ENCODE peak calls at places on chromosomes 11 and 22, in four cellular contexts. D, S, H and W are unnamed samples.

GRCh38 chr11:56659755-56660154 is 3.7 kb upstream of the OR5AR1 start:
- DNase-seq in D (no peak), S (no peak), H (no peak), W (no peak)

GRCh38 chr11:36006556-36006955 is 62.7 kb downstream of the LDLRAD3 start:
- DNase-seq in D (no peak), S (no peak), H (no peak), W (no peak)

GRCh38 chr22:50170453-50171318 is at the start of gene PANX2:
- DNase-seq in D (peak; percentile 73), S (no peak), H (no peak), W (no peak)

GRCh38 chr11:111548542-111548941 is 8.0 kb downstream of the LAYN start:
- DNase-seq in D (no peak), S (no peak), H (no peak), W (no peak)

GRCh38 chr11:73114110-73114834 is 27.8 kb downstream of the FCHSD2 start:
- DNase-seq in D (no peak), S (no peak), H (no peak), W (no peak)

GRCh38 chr11:125174686-125175085 is 10.1 kb downstream of the PKNOX2 start:
- DNase-seq in D (no peak), S (no peak), H (no peak), W (no peak)

GRCh38 chr11:45021692-45022130 is 71.0 kb upstream of the TP53I11 start:
- DNase-seq in D (no peak), S (no peak), H (no peak), W (no peak)

GRCh38 chr11:112292785-112293407 is 32.2 kb upstream of the PLET1 start:
- DNase-seq in D (no peak), S (no peak), H (peak; percentile 38), W (no peak)

GRCh38 chr22:30314918-30315317 is 11.8 kb downstream of the TBC1D10A start:
- DNase-seq in D (peak; percentile 31), S (peak; percentile 66), H (peak; percentile 43), W (no peak)

GRCh38 chr11:107744736-107745135 is 32.9 kb upstream of the SLN start:
- DNase-seq in D (no peak), S (no peak), H (no peak), W (no peak)

GRCh38 chr11:117930668-117931330 is 1.6 kb upstream of the TMPRSS13 start:
- DNase-seq in D (no peak), S (no peak), H (no peak), W (no peak)

GRCh38 chr22:48152916-48153315 is 1390.5 kb downstream of the TBC1D22A start:
- DNase-seq in D (no peak), S (no peak), H (no peak), W (no peak)

GRCh38 chr11:84747871-84748270 is 879.3 kb downstream of the DLG2 start:
- DNase-seq in D (no peak), S (no peak), H (no peak), W (no peak)

GRCh38 chr11:47171057-47171838 is 5.4 kb downstream of the ARFGAP2 start:
- DNase-seq in D (no peak), S (no peak), H (no peak), W (no peak)

GRCh38 chr11:8671242-8671641 is 11.2 kb downstream of the TRIM66 start:
- DNase-seq in D (no peak), S (no peak), H (no peak), W (no peak)

GRCh38 chr11:26276798-26277424 is 55.0 kb upstream of the ANO3 start:
- DNase-seq in D (peak; percentile 56), S (no peak), H (peak; percentile 18), W (peak; percentile 7)

GRCh38 chr11:107858217-107859070 is at the start of gene SLC35F2:
- DNase-seq in D (peak; percentile 73), S (peak; percentile 80), H (no peak), W (peak; percentile 69)

GRCh38 chr11:46342237-46342636 is 5.0 kb upstream of the DGKZ start:
- DNase-seq in D (no peak), S (no peak), H (no peak), W (no peak)

GRCh38 chr11:95364324-95365295 is 133.6 kb upstream of the SESN3 start:
- DNase-seq in D (no peak), S (no peak), H (no peak), W (no peak)

GRCh38 chr11:128179049-128179448 is 408.3 kb downstream of the ETS1 start:
- DNase-seq in D (no peak), S (no peak), H (no peak), W (no peak)

GRCh38 chr22:21942939-21943338 is 9.7 kb downstream of the PPM1F start:
- DNase-seq in D (no peak), S (no peak), H (no peak), W (no peak)

GRCh38 chr11:128476729-128477128 is 110.6 kb downstream of the ETS1 start:
- DNase-seq in D (no peak), S (no peak), H (no peak), W (no peak)

DNA sequence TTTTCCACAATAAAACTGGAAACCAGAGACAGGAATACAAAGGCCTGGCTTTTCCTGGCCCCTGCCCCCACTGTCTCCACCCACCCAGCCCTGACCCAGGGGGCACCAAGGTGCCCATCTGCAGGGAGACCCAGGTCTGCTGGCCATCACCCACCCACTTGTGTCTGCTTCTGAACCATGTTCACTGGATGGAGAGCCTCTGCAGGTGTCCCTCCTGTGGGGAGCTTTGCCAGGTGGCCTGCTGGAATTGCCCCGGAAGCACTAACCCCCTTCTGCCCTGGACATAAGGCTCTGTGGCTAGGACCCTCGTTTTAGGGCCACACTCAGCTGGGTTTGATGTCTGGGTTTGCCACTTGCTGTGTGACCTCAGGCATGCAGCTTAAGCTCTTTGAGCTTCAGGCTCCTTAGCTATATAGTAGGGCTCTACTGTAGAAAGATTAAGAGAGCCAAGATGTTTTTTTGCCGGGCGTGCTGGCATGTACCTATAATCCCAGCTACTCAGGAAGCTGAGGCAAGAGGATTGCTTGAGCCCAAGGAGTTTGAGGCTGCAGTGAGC is 3.9 kb downstream of the SCARF2 start:
- DNase-seq in D (no peak), S (no peak), H (no peak), W (no peak)
- TF ChIP-seq SPI1 in D (no peak), S (no peak), H (no peak), W (no peak)

GRCh38 chr11:65353376-65353775 is 1.2 kb upstream of the TIGD3 start:
- DNase-seq in D (no peak), S (no peak), H (no peak), W (no peak)

GRCh38 chr11:65353900-65354264 is 669 bp upstream of the TIGD3 start:
- DNase-seq in D (no peak), S (no peak), H (no peak), W (no peak)

GRCh38 chr11:65355776-65356393 is 1.3 kb downstream of the TIGD3 start:
- DNase-seq in D (no peak), S (no peak), H (no peak), W (no peak)

GRCh38 chr11:65355013-65355775 is 643 bp downstream of the TIGD3 start:
- DNase-seq in D (peak; percentile 87), S (no peak), H (peak; percentile 53), W (peak; percentile 71)

DNA sequence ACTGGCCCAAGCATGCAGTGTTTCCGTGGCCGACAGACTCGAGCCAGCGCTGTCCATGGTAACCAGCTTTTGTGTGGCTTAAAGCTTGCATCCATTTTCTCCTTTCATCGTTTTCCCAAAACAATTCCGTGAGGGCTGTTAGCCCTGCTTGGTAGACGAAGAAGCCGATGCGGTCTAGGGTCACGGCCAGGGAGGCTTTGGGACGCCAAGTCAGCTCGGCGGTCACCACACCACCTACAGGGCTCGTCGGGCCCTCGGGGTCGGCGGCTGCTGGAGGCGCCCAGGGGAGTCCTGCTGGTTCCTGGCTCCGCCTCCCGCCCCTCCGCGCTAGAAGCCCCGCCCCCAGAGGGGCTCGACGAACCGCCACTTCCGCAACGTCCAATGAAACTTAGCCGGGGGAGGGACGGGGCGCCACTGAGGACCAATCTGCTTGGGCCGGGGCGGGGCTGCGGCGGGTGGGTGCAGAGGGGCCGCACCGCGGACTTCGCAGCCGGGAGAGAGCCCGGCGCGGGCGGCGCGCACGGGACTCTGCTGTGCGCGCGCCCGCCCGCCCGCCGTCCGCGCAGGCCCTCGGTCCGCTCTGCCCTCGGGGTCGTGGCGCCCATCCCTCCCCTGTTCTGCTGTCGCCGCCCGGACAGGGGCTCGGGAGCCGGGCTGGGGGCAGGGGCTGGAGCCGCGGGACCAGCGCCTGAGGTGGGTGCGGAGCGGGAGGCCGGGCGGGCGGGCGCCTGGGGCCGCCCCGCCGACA is at the start of gene TIGD3:
- DNase-seq in D (peak; percentile 99), S (peak; percentile 75), H (peak; percentile 89), W (peak; percentile 99)
- TF ChIP-seq SPI1 in D (peak; percentile 49), S (peak; percentile 32), H (peak; percentile 58), W (peak; percentile 36)

DNA sequence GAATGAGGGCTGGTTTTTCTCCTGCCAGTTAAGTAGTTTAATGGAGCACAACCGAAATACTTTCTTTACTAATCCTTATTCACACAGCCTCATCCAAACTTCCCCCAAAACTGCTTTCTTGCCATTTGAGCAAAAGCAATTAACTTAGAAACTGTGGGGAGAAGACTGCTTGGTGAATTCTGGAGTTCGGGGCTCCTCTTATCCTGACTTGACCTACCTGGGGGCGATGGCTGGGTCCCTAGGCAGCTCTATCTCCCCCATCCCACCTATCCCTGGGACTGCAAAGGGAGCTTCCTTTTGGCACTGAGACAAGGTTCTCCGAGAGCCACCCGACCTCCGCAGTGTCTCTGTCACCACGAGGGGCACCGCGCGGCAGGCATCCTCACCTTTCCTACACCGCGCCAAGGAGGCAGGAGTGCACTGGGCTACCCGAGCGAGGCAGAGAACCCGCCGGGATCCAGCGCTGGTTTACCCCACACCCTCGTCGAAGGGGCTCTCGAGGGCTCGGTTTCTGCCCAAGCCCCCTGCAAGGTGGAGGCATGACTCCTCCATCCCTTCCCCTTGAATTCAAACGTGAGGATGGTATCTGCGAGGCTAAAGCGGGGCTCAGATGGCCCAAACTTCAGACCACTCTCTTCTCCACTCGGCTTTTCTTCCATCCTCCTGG is 731 bp downstream of the DESI1 start:
- DNase-seq in D (no peak), S (no peak), H (no peak), W (peak; percentile 19)
- TF ChIP-seq SPI1 in D (no peak), S (no peak), H (no peak), W (no peak)

DNA sequence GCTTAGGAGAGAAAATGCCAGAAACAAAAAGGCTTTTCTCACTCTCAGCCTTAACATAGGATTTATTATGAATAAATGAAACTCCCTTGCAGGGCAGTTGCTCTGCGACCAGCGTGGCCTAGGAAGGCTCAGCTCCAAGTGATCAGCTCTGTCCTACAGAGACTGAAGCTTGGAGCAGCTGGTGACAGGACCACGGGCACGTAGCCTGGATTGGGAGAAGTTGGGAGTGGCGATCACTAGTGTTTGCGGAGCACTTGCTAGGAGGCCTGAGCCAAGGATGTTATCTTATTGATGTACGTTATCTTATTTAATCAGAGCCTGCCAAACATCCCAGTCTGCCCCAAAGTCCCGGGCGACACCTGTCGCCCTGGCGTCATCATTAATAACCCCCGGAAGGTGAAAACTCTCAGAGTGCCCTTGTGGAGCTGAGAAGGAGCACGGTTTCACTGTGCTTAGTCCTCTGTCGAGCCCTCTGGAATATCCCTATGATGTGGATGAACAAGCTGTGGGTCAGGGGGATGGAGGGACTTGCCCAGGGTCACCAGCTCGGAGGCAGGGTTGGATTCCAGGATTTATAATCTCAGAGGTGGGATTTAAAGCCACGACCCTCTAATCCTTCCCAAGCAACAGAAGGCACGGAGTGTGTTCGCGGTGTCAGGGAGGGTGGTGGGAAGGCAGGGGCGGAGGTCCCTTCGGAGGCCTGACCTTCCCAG is 40.8 kb upstream of the SMIM38 start:
- DNase-seq in D (no peak), S (no peak), H (no peak), W (no peak)
- TF ChIP-seq SPI1 in D (no peak), S (no peak), H (no peak), W (no peak)